ENCODE peak calls at places on chromosomes 1 and 21, in seven cellular contexts. V is stimulated activated CD8-positive, alpha-beta memory T cell treated with anti-CD3 and anti-CD28 coated beads, Interleukin-7, amount 100 ng/mL, for 4 hours; W is activated effector memory CD4-positive, alpha-beta T cell treated with anti-CD3 and anti-CD28 coated beads, Interleukin-2, amount 50 U/mL, for 16 hours; E is effector memory CD4-positive, alpha-beta T cell; Z is activated T-cell treated with anti-CD3 and anti-CD28 coated beads, Interleukin-2, amount 50 U/mL, for 72 hours; X is GM04504; C is activated CD4-positive, alpha-beta memory T cell treated with anti-CD3 and anti-CD28 coated beads for 36 hours. Y is an unnamed sample.

GRCh38 chr21:37119421-37120218 is 46.6 kb downstream of the TTC3 start:
- DNase-seq in V (no peak), W (no peak), E (no peak), Z (peak; percentile 1), X (no peak), C (no peak), Y (no peak)

GRCh38 chr1:157097692-157098091 is 1.9 kb downstream of the ETV3L start:
- DNase-seq in V (no peak), W (no peak), E (no peak), Z (no peak), X (no peak), C (no peak), Y (peak; percentile 22)

GRCh38 chr1:234509457-234510328 is 30.7 kb upstream of the TARBP1 start:
- DNase-seq in V (no peak), W (no peak), E (no peak), Z (no peak), X (no peak), C (no peak), Y (no peak)

GRCh38 chr1:27963393-27963792 is 3.6 kb downstream of the XKR8 start:
- DNase-seq in V (no peak), W (no peak), E (no peak), Z (no peak), X (no peak), C (no peak), Y (no peak)

GRCh38 chr1:3064901-3065300 is 4.1 kb upstream of the PRDM16 start:
- DNase-seq in V (no peak), W (peak; percentile 28), E (no peak), Z (no peak), X (no peak), C (no peak), Y (no peak)

GRCh38 chr1:51491166-51491981 is 27.7 kb downstream of the EPS15 start:
- DNase-seq in V (no peak), W (no peak), E (no peak), Z (no peak), X (no peak), C (no peak), Y (no peak)

GRCh38 chr1:194069831-194070218 is 883.4 kb upstream of the B3GALT2 start:
- DNase-seq in V (no peak), W (no peak), E (no peak), Z (no peak), X (no peak), C (no peak), Y (no peak)

GRCh38 chr21:41170442-41170841 is 2.5 kb downstream of the BACE2 start:
- DNase-seq in V (no peak), W (no peak), E (no peak), Z (peak; percentile 16), X (no peak), C (peak; percentile 18), Y (no peak)

GRCh38 chr1:219416598-219417238 is 196.2 kb downstream of the ZC3H11B start:
- DNase-seq in V (no peak), W (peak; percentile 78), E (no peak), Z (peak; percentile 64), X (no peak), C (peak; percentile 70), Y (no peak)

GRCh38 chr1:91564888-91565700 is 64.4 kb downstream of the CDC7 start:
- DNase-seq in V (no peak), W (no peak), E (no peak), Z (no peak), X (peak; percentile 66), C (no peak), Y (no peak)

GRCh38 chr1:221310180-221310579 is 430.9 kb downstream of the HLX start:
- DNase-seq in V (no peak), W (no peak), E (no peak), Z (no peak), X (no peak), C (no peak), Y (no peak)

GRCh38 chr1:94044290-94044790 is 76.6 kb downstream of the ABCA4 start:
- DNase-seq in V (no peak), W (no peak), E (no peak), Z (no peak), X (no peak), C (no peak), Y (peak; percentile 86)

GRCh38 chr21:38140192-38140905 is 116.4 kb upstream of the KCNJ15 start:
- DNase-seq in V (no peak), W (no peak), E (no peak), Z (no peak), X (peak; percentile 26), C (no peak), Y (no peak)

GRCh38 chr1:212030936-212031528 is 4.3 kb downstream of the INTS7 start:
- DNase-seq in V (no peak), W (no peak), E (no peak), Z (no peak), X (no peak), C (no peak), Y (no peak)

GRCh38 chr1:156661932-156662587 is 15.1 kb downstream of the NES start:
- DNase-seq in V (no peak), W (no peak), E (no peak), Z (no peak), X (no peak), C (no peak), Y (no peak)

GRCh38 chr1:156086256-156086662 is 4.0 kb upstream of the MEX3A start:
- DNase-seq in V (no peak), W (no peak), E (no peak), Z (no peak), X (no peak), C (no peak), Y (no peak)

GRCh38 chr1:87678221-87678715 is 349.6 kb downstream of the LMO4 start:
- DNase-seq in V (no peak), W (no peak), E (no peak), Z (no peak), X (no peak), C (no peak), Y (no peak)

GRCh38 chr1:235075121-235075954 is 53.3 kb downstream of the TOMM20 start:
- DNase-seq in V (peak; percentile 72), W (peak; percentile 93), E (no peak), Z (peak; percentile 88), X (peak; percentile 78), C (peak; percentile 95), Y (peak; percentile 87)

GRCh38 chr21:33909756-33910155 is 5.8 kb downstream of the ATP5PO start:
- DNase-seq in V (no peak), W (no peak), E (no peak), Z (no peak), X (no peak), C (no peak), Y (no peak)

GRCh38 chr21:34754690-34755647 is 86.2 kb downstream of the CLIC6 start:
- DNase-seq in V (no peak), W (no peak), E (no peak), Z (no peak), X (no peak), C (no peak), Y (no peak)

GRCh38 chr1:212981025-212981495 is 30.7 kb downstream of the VASH2 start:
- DNase-seq in V (no peak), W (no peak), E (no peak), Z (no peak), X (no peak), C (no peak), Y (no peak)

GRCh38 chr21:25838809-25839208 is 104.0 kb downstream of the GABPA start:
- DNase-seq in V (no peak), W (no peak), E (no peak), Z (no peak), X (no peak), C (no peak), Y (no peak)

GRCh38 chr21:36704281-36704957 is 5.5 kb downstream of the SIM2 start:
- DNase-seq in V (no peak), W (no peak), E (no peak), Z (no peak), X (no peak), C (no peak), Y (no peak)

GRCh38 chr1:55827350-55827749 is 612.2 kb upstream of the USP24 start:
- DNase-seq in V (no peak), W (no peak), E (no peak), Z (no peak), X (peak; percentile 90), C (no peak), Y (no peak)

GRCh38 chr1:110160701-110161100 is 10.4 kb downstream of the SLC6A17 start:
- DNase-seq in V (no peak), W (no peak), E (no peak), Z (no peak), X (no peak), C (no peak), Y (no peak)

GRCh38 chr1:10338047-10338446 is 60.8 kb upstream of the PGD start:
- DNase-seq in V (no peak), W (peak; percentile 67), E (no peak), Z (peak; percentile 48), X (peak; percentile 3), C (peak; percentile 65), Y (no peak)

GRCh38 chr1:153841463-153841994 is 66.3 kb downstream of the SLC27A3 start:
- DNase-seq in V (no peak), W (no peak), E (no peak), Z (no peak), X (peak; percentile 4), C (no peak), Y (no peak)

GRCh38 chr1:9302745-9303524 is 10.2 kb downstream of the SPSB1 start:
- DNase-seq in V (no peak), W (no peak), E (no peak), Z (no peak), X (peak; percentile 89), C (no peak), Y (no peak)

GRCh38 chr21:26449161-26449560 is 123.9 kb downstream of the CYYR1 start:
- DNase-seq in V (no peak), W (no peak), E (no peak), Z (no peak), X (peak; percentile 58), C (no peak), Y (no peak)

GRCh38 chr1:224726783-224727182 is 110.7 kb downstream of the CNIH3 start:
- DNase-seq in V (no peak), W (no peak), E (no peak), Z (no peak), X (peak; percentile 90), C (no peak), Y (no peak)

GRCh38 chr1:246725191-246725590 is 982 bp downstream of the SCCPDH start:
- DNase-seq in V (no peak), W (no peak), E (no peak), Z (no peak), X (no peak), C (no peak), Y (no peak)

GRCh38 chr1:100661176-100661575 is 58.4 kb upstream of the VCAM1 start:
- DNase-seq in V (no peak), W (no peak), E (no peak), Z (no peak), X (no peak), C (no peak), Y (no peak)

GRCh38 chr1:232728507-232729263 is 76.5 kb upstream of the MAP10 start:
- DNase-seq in V (no peak), W (no peak), E (no peak), Z (no peak), X (peak; percentile 63), C (no peak), Y (no peak)

GRCh38 chr1:160746870-160747500 is 7.9 kb downstream of the SLAMF7 start:
- DNase-seq in V (no peak), W (no peak), E (no peak), Z (no peak), X (no peak), C (no peak), Y (no peak)

GRCh38 chr1:84698151-84698651 is 7.9 kb upstream of the SSX2IP start:
- DNase-seq in V (no peak), W (no peak), E (no peak), Z (no peak), X (peak; percentile 84), C (no peak), Y (no peak)

GRCh38 chr21:28521932-28522826 is 470.5 kb downstream of the LTN1 start:
- DNase-seq in V (no peak), W (no peak), E (no peak), Z (no peak), X (no peak), C (peak; percentile 16), Y (no peak)

GRCh38 chr1:212945761-212946160 is 4.6 kb upstream of the VASH2 start:
- DNase-seq in V (no peak), W (no peak), E (no peak), Z (no peak), X (no peak), C (no peak), Y (no peak)

Y was measured in spleen.